ENCODE peak calls at places on chromosomes 7 and 10, in eight cellular contexts. I, A, G, K, E, C, R and F are unnamed samples.

GRCh38 chr7:92404170-92404614 is 43.1 kb upstream of the GATAD1 start:
- DNase-seq in I (no peak), A (no peak), G (peak), K (no peak), E (no peak), C (peak), R (peak), F (no peak)

GRCh38 chr7:44213872-44214595 is 13.3 kb downstream of the YKT6 start:
- DNase-seq in I (peak), A (no peak), G (no peak), K (no peak), E (peak), C (no peak), R (peak), F (no peak)

GRCh38 chr7:25795824-25796235 is 356.2 kb upstream of the NFE2L3 start:
- DNase-seq in I (no peak), A (no peak), G (no peak), K (no peak), E (no peak), C (no peak), R (peak), F (no peak)

GRCh38 chr10:34236927-34237326 is 578.2 kb downstream of the PARD3 start:
- DNase-seq in I (no peak), A (no peak), G (no peak), K (no peak), E (peak), C (no peak), R (no peak), F (no peak)

GRCh38 chr10:91051834-91052233 is 130.9 kb upstream of the ANKRD1 start:
- DNase-seq in I (no peak), A (no peak), G (no peak), K (no peak), E (no peak), C (no peak), R (no peak), F (no peak)

GRCh38 chr10:48670978-48671913 is 13.4 kb upstream of the WDFY4 start:
- DNase-seq in I (no peak), A (no peak), G (no peak), K (no peak), E (peak), C (no peak), R (no peak), F (no peak)

GRCh38 chr10:75744242-75744641 is 312.8 kb downstream of the LRMDA start:
- DNase-seq in I (no peak), A (no peak), G (no peak), K (no peak), E (no peak), C (no peak), R (no peak), F (no peak)

GRCh38 chr7:152054377-152055230 is 29.1 kb downstream of the GALNT11 start:
- DNase-seq in I (peak), A (no peak), G (no peak), K (no peak), E (no peak), C (no peak), R (no peak), F (no peak)

GRCh38 chr10:80855348-80855971 is 317.8 kb downstream of the SH2D4B start:
- DNase-seq in I (no peak), A (no peak), G (no peak), K (no peak), E (no peak), C (no peak), R (no peak), F (no peak)

GRCh38 chr10:117318909-117319308 is 56.3 kb downstream of the PDZD8 start:
- DNase-seq in I (peak), A (no peak), G (no peak), K (no peak), E (no peak), C (no peak), R (peak), F (no peak)

GRCh38 chr10:104120061-104120460 is 1.9 kb upstream of the SFR1 start:
- DNase-seq in I (no peak), A (no peak), G (no peak), K (no peak), E (no peak), C (no peak), R (peak), F (no peak)

GRCh38 chr10:10941106-10941505 is 76.6 kb upstream of the CELF2 start:
- DNase-seq in I (no peak), A (no peak), G (no peak), K (no peak), E (no peak), C (no peak), R (no peak), F (no peak)

GRCh38 chr10:48885376-48885775 is 54.3 kb downstream of the LRRC18 start:
- DNase-seq in I (peak), A (no peak), G (no peak), K (no peak), E (no peak), C (no peak), R (peak), F (no peak)

GRCh38 chr7:114062810-114063209 is 144.0 kb upstream of the PPP1R3A start:
- DNase-seq in I (no peak), A (no peak), G (no peak), K (no peak), E (no peak), C (no peak), R (no peak), F (no peak)

GRCh38 chr10:58517071-58517470 is 4.4 kb downstream of the BICC1 start:
- DNase-seq in I (no peak), A (no peak), G (no peak), K (no peak), E (no peak), C (no peak), R (peak), F (no peak)

GRCh38 chr7:5334671-5335070 is 51.9 kb downstream of the SLC29A4 start:
- DNase-seq in I (no peak), A (no peak), G (no peak), K (no peak), E (no peak), C (no peak), R (no peak), F (no peak)

GRCh38 chr10:97433430-97434001 is 7.5 kb downstream of the PGAM1 start:
- DNase-seq in I (no peak), A (no peak), G (no peak), K (no peak), E (no peak), C (no peak), R (no peak), F (no peak)

GRCh38 chr10:56505555-56505954 is 144.5 kb upstream of the ZWINT start:
- DNase-seq in I (no peak), A (no peak), G (no peak), K (no peak), E (no peak), C (no peak), R (no peak), F (no peak)

GRCh38 chr10:624605-625334 is 64.7 kb downstream of the DIP2C start:
- DNase-seq in I (peak), A (no peak), G (no peak), K (no peak), E (no peak), C (no peak), R (peak), F (no peak)

GRCh38 chr7:32154797-32155196 is 84.6 kb upstream of the PDE1C start:
- DNase-seq in I (peak), A (no peak), G (no peak), K (no peak), E (no peak), C (no peak), R (peak), F (no peak)

GRCh38 chr10:102729090-102730026 is 14.4 kb upstream of the WBP1L start:
- DNase-seq in I (peak), A (peak), G (peak), K (peak), E (peak), C (peak), R (peak), F (no peak)

GRCh38 chr10:52517017-52517416 is 202.9 kb downstream of the DKK1 start:
- DNase-seq in I (peak), A (no peak), G (no peak), K (no peak), E (no peak), C (no peak), R (no peak), F (no peak)

GRCh38 chr10:113539789-113540188 is 13.1 kb upstream of the HABP2 start:
- DNase-seq in I (peak), A (no peak), G (no peak), K (no peak), E (no peak), C (no peak), R (peak), F (no peak)

GRCh38 chr10:21494221-21495001 is 31.1 kb downstream of the SKIDA1 start:
- DNase-seq in I (peak), A (no peak), G (peak), K (no peak), E (no peak), C (no peak), R (peak), F (no peak)

GRCh38 chr10:94205370-94205930 is 157.3 kb downstream of the NOC3L start:
- DNase-seq in I (no peak), A (no peak), G (no peak), K (no peak), E (no peak), C (no peak), R (peak), F (no peak)

GRCh38 chr10:89001428-89002072 is 11.0 kb downstream of the FAS start:
- DNase-seq in I (no peak), A (no peak), G (no peak), K (no peak), E (no peak), C (no peak), R (no peak), F (no peak)

GRCh38 chr10:87818505-87819273 is 663 bp upstream of the ATAD1 start:
- DNase-seq in I (peak), A (peak), G (peak), K (peak), E (no peak), C (peak), R (peak), F (no peak)

GRCh38 chr10:52484426-52485065 is 170.5 kb downstream of the DKK1 start:
- DNase-seq in I (no peak), A (no peak), G (no peak), K (no peak), E (no peak), C (no peak), R (no peak), F (no peak)

GRCh38 chr10:8438603-8439002 is 384.1 kb downstream of the GATA3 start:
- DNase-seq in I (no peak), A (no peak), G (no peak), K (no peak), E (no peak), C (no peak), R (no peak), F (no peak)

GRCh38 chr10:47246409-47247189 is 53.4 kb upstream of the GDF10 start:
- DNase-seq in I (no peak), A (no peak), G (no peak), K (no peak), E (no peak), C (no peak), R (no peak), F (no peak)